ENCODE peak calls at places on chromosomes 13 and 19, in ten cellular contexts. One of them, this sample, is unnamed.

GRCh38 chr19:54458648-54459281 is 4.8 kb downstream of the LENG9 start:
- DNase-seq in stimulated activated CD8-positive, alpha-beta memory T cell treated with anti-CD3 and anti-CD28 coated beads, Interleukin-7, amount 100 ng/mL, for 1 hour: no peak
- DNase-seq in activated T-cell treated with anti-CD3 and anti-CD28 coated beads, Interleukin-2, amount 50 U/mL, for 72 hours: no peak
- DNase-seq in T-helper 17 cell: no peak
- DNase-seq in T47D: no peak
- DNase-seq in MV-4-11: no peak
- DNase-seq in AG04450: no peak
- DNase-seq in HFF-Myc: no peak
- DNase-seq in AG10803: no peak
- DNase-seq in pancreas: peak; percentile 74
- DNase-seq in this sample: no peak

GRCh38 chr13:105915451-105915850 is 620.0 kb downstream of the EFNB2 start:
- DNase-seq in MV-4-11: no peak
- DNase-seq in stimulated activated CD8-positive, alpha-beta memory T cell treated with anti-CD3 and anti-CD28 coated beads, Interleukin-7, amount 100 ng/mL, for 1 hour: no peak
- DNase-seq in AG04450: no peak
- DNase-seq in AG10803: peak; percentile 10
- DNase-seq in activated T-cell treated with anti-CD3 and anti-CD28 coated beads, Interleukin-2, amount 50 U/mL, for 72 hours: no peak
- DNase-seq in pancreas: no peak
- DNase-seq in T-helper 17 cell: no peak
- DNase-seq in HFF-Myc: no peak
- DNase-seq in T47D: no peak
- DNase-seq in this sample: no peak

GRCh38 chr13:82571653-82572052 is 1310.6 kb downstream of the SLITRK1 start:
- DNase-seq in T-helper 17 cell: no peak
- DNase-seq in AG10803: no peak
- DNase-seq in AG04450: no peak
- DNase-seq in HFF-Myc: no peak
- DNase-seq in T47D: no peak
- DNase-seq in MV-4-11: peak; percentile 23
- DNase-seq in pancreas: no peak
- DNase-seq in activated T-cell treated with anti-CD3 and anti-CD28 coated beads, Interleukin-2, amount 50 U/mL, for 72 hours: no peak
- DNase-seq in stimulated activated CD8-positive, alpha-beta memory T cell treated with anti-CD3 and anti-CD28 coated beads, Interleukin-7, amount 100 ng/mL, for 1 hour: no peak
- DNase-seq in this sample: no peak

GRCh38 chr19:44796701-44797115 is 12.2 kb upstream of the BCAM start:
- DNase-seq in HFF-Myc: no peak
- DNase-seq in MV-4-11: no peak
- DNase-seq in AG04450: no peak
- DNase-seq in pancreas: no peak
- DNase-seq in AG10803: no peak
- DNase-seq in activated T-cell treated with anti-CD3 and anti-CD28 coated beads, Interleukin-2, amount 50 U/mL, for 72 hours: no peak
- DNase-seq in T-helper 17 cell: no peak
- DNase-seq in T47D: peak; percentile 87
- DNase-seq in stimulated activated CD8-positive, alpha-beta memory T cell treated with anti-CD3 and anti-CD28 coated beads, Interleukin-7, amount 100 ng/mL, for 1 hour: no peak
- DNase-seq in this sample: no peak

GRCh38 chr13:30572859-30573275 is 44.9 kb upstream of the USPL1 start:
- DNase-seq in activated T-cell treated with anti-CD3 and anti-CD28 coated beads, Interleukin-2, amount 50 U/mL, for 72 hours: no peak
- DNase-seq in pancreas: no peak
- DNase-seq in HFF-Myc: no peak
- DNase-seq in T-helper 17 cell: no peak
- DNase-seq in stimulated activated CD8-positive, alpha-beta memory T cell treated with anti-CD3 and anti-CD28 coated beads, Interleukin-7, amount 100 ng/mL, for 1 hour: no peak
- DNase-seq in T47D: peak; percentile 63
- DNase-seq in MV-4-11: peak; percentile 5
- DNase-seq in AG04450: no peak
- DNase-seq in AG10803: peak; percentile 54
- DNase-seq in this sample: no peak

GRCh38 chr13:94329754-94330551 is 149.5 kb downstream of the DCT start:
- DNase-seq in MV-4-11: no peak
- DNase-seq in pancreas: no peak
- DNase-seq in activated T-cell treated with anti-CD3 and anti-CD28 coated beads, Interleukin-2, amount 50 U/mL, for 72 hours: no peak
- DNase-seq in AG10803: peak; percentile 89
- DNase-seq in stimulated activated CD8-positive, alpha-beta memory T cell treated with anti-CD3 and anti-CD28 coated beads, Interleukin-7, amount 100 ng/mL, for 1 hour: no peak
- DNase-seq in T-helper 17 cell: no peak
- DNase-seq in AG04450: peak; percentile 70
- DNase-seq in T47D: no peak
- DNase-seq in HFF-Myc: peak; percentile 77
- DNase-seq in this sample: no peak

GRCh38 chr13:101795460-101795859 is 343.0 kb downstream of the ITGBL1 start:
- DNase-seq in AG04450: no peak
- DNase-seq in stimulated activated CD8-positive, alpha-beta memory T cell treated with anti-CD3 and anti-CD28 coated beads, Interleukin-7, amount 100 ng/mL, for 1 hour: no peak
- DNase-seq in T47D: no peak
- DNase-seq in HFF-Myc: no peak
- DNase-seq in MV-4-11: no peak
- DNase-seq in pancreas: no peak
- DNase-seq in activated T-cell treated with anti-CD3 and anti-CD28 coated beads, Interleukin-2, amount 50 U/mL, for 72 hours: no peak
- DNase-seq in AG10803: no peak
- DNase-seq in T-helper 17 cell: no peak
- DNase-seq in this sample: no peak

GRCh38 chr13:105196052-105196451 is 1339.4 kb downstream of the EFNB2 start:
- DNase-seq in HFF-Myc: no peak
- DNase-seq in AG04450: no peak
- DNase-seq in T47D: peak; percentile 95
- DNase-seq in MV-4-11: no peak
- DNase-seq in stimulated activated CD8-positive, alpha-beta memory T cell treated with anti-CD3 and anti-CD28 coated beads, Interleukin-7, amount 100 ng/mL, for 1 hour: no peak
- DNase-seq in pancreas: no peak
- DNase-seq in activated T-cell treated with anti-CD3 and anti-CD28 coated beads, Interleukin-2, amount 50 U/mL, for 72 hours: no peak
- DNase-seq in T-helper 17 cell: no peak
- DNase-seq in AG10803: peak; percentile 54
- DNase-seq in this sample: no peak

GRCh38 chr19:38665219-38665931 is 17.9 kb downstream of the ACTN4 start:
- DNase-seq in MV-4-11: no peak
- DNase-seq in T47D: no peak
- DNase-seq in stimulated activated CD8-positive, alpha-beta memory T cell treated with anti-CD3 and anti-CD28 coated beads, Interleukin-7, amount 100 ng/mL, for 1 hour: no peak
- DNase-seq in AG10803: no peak
- DNase-seq in AG04450: no peak
- DNase-seq in pancreas: no peak
- DNase-seq in HFF-Myc: no peak
- DNase-seq in T-helper 17 cell: no peak
- DNase-seq in activated T-cell treated with anti-CD3 and anti-CD28 coated beads, Interleukin-2, amount 50 U/mL, for 72 hours: no peak
- DNase-seq in this sample: no peak

GRCh38 chr19:7083076-7083956 is 13.8 kb downstream of the ZNF557 start:
- DNase-seq in AG10803: peak; percentile 28
- DNase-seq in T47D: peak; percentile 33
- DNase-seq in MV-4-11: peak; percentile 35
- DNase-seq in activated T-cell treated with anti-CD3 and anti-CD28 coated beads, Interleukin-2, amount 50 U/mL, for 72 hours: no peak
- DNase-seq in HFF-Myc: no peak
- DNase-seq in AG04450: no peak
- DNase-seq in pancreas: no peak
- DNase-seq in T-helper 17 cell: no peak
- DNase-seq in stimulated activated CD8-positive, alpha-beta memory T cell treated with anti-CD3 and anti-CD28 coated beads, Interleukin-7, amount 100 ng/mL, for 1 hour: no peak
- DNase-seq in this sample: no peak

GRCh38 chr13:59750860-59751259 is 412.9 kb downstream of the DIAPH3 start:
- DNase-seq in stimulated activated CD8-positive, alpha-beta memory T cell treated with anti-CD3 and anti-CD28 coated beads, Interleukin-7, amount 100 ng/mL, for 1 hour: no peak
- DNase-seq in AG04450: peak; percentile 13
- DNase-seq in T47D: peak; percentile 42
- DNase-seq in pancreas: no peak
- DNase-seq in MV-4-11: no peak
- DNase-seq in AG10803: peak; percentile 89
- DNase-seq in HFF-Myc: peak; percentile 49
- DNase-seq in activated T-cell treated with anti-CD3 and anti-CD28 coated beads, Interleukin-2, amount 50 U/mL, for 72 hours: no peak
- DNase-seq in T-helper 17 cell: no peak
- DNase-seq in this sample: no peak

GRCh38 chr13:25570185-25570584 is 198.4 kb downstream of the ATP8A2 start:
- DNase-seq in AG04450: no peak
- DNase-seq in T47D: no peak
- DNase-seq in MV-4-11: no peak
- DNase-seq in activated T-cell treated with anti-CD3 and anti-CD28 coated beads, Interleukin-2, amount 50 U/mL, for 72 hours: no peak
- DNase-seq in HFF-Myc: no peak
- DNase-seq in pancreas: no peak
- DNase-seq in stimulated activated CD8-positive, alpha-beta memory T cell treated with anti-CD3 and anti-CD28 coated beads, Interleukin-7, amount 100 ng/mL, for 1 hour: no peak
- DNase-seq in AG10803: no peak
- DNase-seq in T-helper 17 cell: no peak
- DNase-seq in this sample: no peak

GRCh38 chr13:84607614-84608013 is 725.3 kb upstream of the SLITRK1 start:
- DNase-seq in AG10803: peak; percentile 67
- DNase-seq in AG04450: peak; percentile 50
- DNase-seq in HFF-Myc: peak; percentile 1
- DNase-seq in stimulated activated CD8-positive, alpha-beta memory T cell treated with anti-CD3 and anti-CD28 coated beads, Interleukin-7, amount 100 ng/mL, for 1 hour: no peak
- DNase-seq in T-helper 17 cell: no peak
- DNase-seq in MV-4-11: no peak
- DNase-seq in T47D: peak; percentile 7
- DNase-seq in activated T-cell treated with anti-CD3 and anti-CD28 coated beads, Interleukin-2, amount 50 U/mL, for 72 hours: no peak
- DNase-seq in pancreas: no peak
- DNase-seq in this sample: no peak

GRCh38 chr13:110149036-110149435 is 157.9 kb downstream of the COL4A1 start:
- DNase-seq in MV-4-11: no peak
- DNase-seq in T-helper 17 cell: no peak
- DNase-seq in AG10803: no peak
- DNase-seq in pancreas: no peak
- DNase-seq in stimulated activated CD8-positive, alpha-beta memory T cell treated with anti-CD3 and anti-CD28 coated beads, Interleukin-7, amount 100 ng/mL, for 1 hour: no peak
- DNase-seq in T47D: no peak
- DNase-seq in AG04450: no peak
- DNase-seq in HFF-Myc: no peak
- DNase-seq in activated T-cell treated with anti-CD3 and anti-CD28 coated beads, Interleukin-2, amount 50 U/mL, for 72 hours: no peak
- DNase-seq in this sample: no peak

GRCh38 chr19:53982611-53983010 is 8.8 kb upstream of the CACNG6 start:
- DNase-seq in T-helper 17 cell: no peak
- DNase-seq in MV-4-11: no peak
- DNase-seq in AG04450: no peak
- DNase-seq in stimulated activated CD8-positive, alpha-beta memory T cell treated with anti-CD3 and anti-CD28 coated beads, Interleukin-7, amount 100 ng/mL, for 1 hour: no peak
- DNase-seq in activated T-cell treated with anti-CD3 and anti-CD28 coated beads, Interleukin-2, amount 50 U/mL, for 72 hours: peak; percentile 7
- DNase-seq in HFF-Myc: no peak
- DNase-seq in pancreas: peak; percentile 46
- DNase-seq in AG10803: no peak
- DNase-seq in T47D: peak; percentile 83
- DNase-seq in this sample: no peak

GRCh38 chr13:35789335-35790166 is 313.1 kb upstream of the MAB21L1 start:
- DNase-seq in T47D: peak; percentile 45
- DNase-seq in activated T-cell treated with anti-CD3 and anti-CD28 coated beads, Interleukin-2, amount 50 U/mL, for 72 hours: no peak
- DNase-seq in AG04450: no peak
- DNase-seq in pancreas: no peak
- DNase-seq in T-helper 17 cell: no peak
- DNase-seq in HFF-Myc: peak; percentile 31
- DNase-seq in AG10803: peak; percentile 70
- DNase-seq in MV-4-11: peak; percentile 6
- DNase-seq in stimulated activated CD8-positive, alpha-beta memory T cell treated with anti-CD3 and anti-CD28 coated beads, Interleukin-7, amount 100 ng/mL, for 1 hour: no peak
- DNase-seq in this sample: no peak

GRCh38 chr13:20474515-20474914 is 51.1 kb downstream of the CRYL1 start:
- DNase-seq in T-helper 17 cell: no peak
- DNase-seq in HFF-Myc: no peak
- DNase-seq in AG10803: no peak
- DNase-seq in stimulated activated CD8-positive, alpha-beta memory T cell treated with anti-CD3 and anti-CD28 coated beads, Interleukin-7, amount 100 ng/mL, for 1 hour: no peak
- DNase-seq in MV-4-11: no peak
- DNase-seq in AG04450: no peak
- DNase-seq in T47D: no peak
- DNase-seq in pancreas: no peak
- DNase-seq in activated T-cell treated with anti-CD3 and anti-CD28 coated beads, Interleukin-2, amount 50 U/mL, for 72 hours: no peak
- DNase-seq in this sample: no peak

GRCh38 chr13:98253526-98253925 is 76.5 kb upstream of the RNF113B start:
- DNase-seq in stimulated activated CD8-positive, alpha-beta memory T cell treated with anti-CD3 and anti-CD28 coated beads, Interleukin-7, amount 100 ng/mL, for 1 hour: no peak
- DNase-seq in T-helper 17 cell: no peak
- DNase-seq in activated T-cell treated with anti-CD3 and anti-CD28 coated beads, Interleukin-2, amount 50 U/mL, for 72 hours: no peak
- DNase-seq in T47D: no peak
- DNase-seq in HFF-Myc: peak; percentile 85
- DNase-seq in MV-4-11: peak; percentile 58
- DNase-seq in AG10803: peak; percentile 71
- DNase-seq in AG04450: no peak
- DNase-seq in pancreas: no peak
- DNase-seq in this sample: no peak

GRCh38 chr19:40721936-40722661 is 5.2 kb downstream of the ITPKC start:
- DNase-seq in AG10803: no peak
- DNase-seq in activated T-cell treated with anti-CD3 and anti-CD28 coated beads, Interleukin-2, amount 50 U/mL, for 72 hours: no peak
- DNase-seq in stimulated activated CD8-positive, alpha-beta memory T cell treated with anti-CD3 and anti-CD28 coated beads, Interleukin-7, amount 100 ng/mL, for 1 hour: no peak
- DNase-seq in MV-4-11: no peak
- DNase-seq in T47D: no peak
- DNase-seq in T-helper 17 cell: no peak
- DNase-seq in HFF-Myc: no peak
- DNase-seq in AG04450: no peak
- DNase-seq in pancreas: no peak
- DNase-seq in this sample: no peak

GRCh38 chr13:90232291-90232690 is 1115.2 kb upstream of the MIR17HG start:
- DNase-seq in AG04450: no peak
- DNase-seq in MV-4-11: no peak
- DNase-seq in HFF-Myc: no peak
- DNase-seq in pancreas: no peak
- DNase-seq in AG10803: no peak
- DNase-seq in T-helper 17 cell: no peak
- DNase-seq in stimulated activated CD8-positive, alpha-beta memory T cell treated with anti-CD3 and anti-CD28 coated beads, Interleukin-7, amount 100 ng/mL, for 1 hour: no peak
- DNase-seq in T47D: no peak
- DNase-seq in activated T-cell treated with anti-CD3 and anti-CD28 coated beads, Interleukin-2, amount 50 U/mL, for 72 hours: no peak
- DNase-seq in this sample: no peak

GRCh38 chr13:30193279-30194234 is 113.8 kb downstream of the KATNAL1 start:
- DNase-seq in T-helper 17 cell: no peak
- DNase-seq in AG04450: no peak
- DNase-seq in HFF-Myc: no peak
- DNase-seq in T47D: no peak
- DNase-seq in pancreas: no peak
- DNase-seq in MV-4-11: no peak
- DNase-seq in AG10803: no peak
- DNase-seq in stimulated activated CD8-positive, alpha-beta memory T cell treated with anti-CD3 and anti-CD28 coated beads, Interleukin-7, amount 100 ng/mL, for 1 hour: no peak
- DNase-seq in activated T-cell treated with anti-CD3 and anti-CD28 coated beads, Interleukin-2, amount 50 U/mL, for 72 hours: no peak
- DNase-seq in this sample: no peak

GRCh38 chr13:110575322-110576069 is 14.0 kb upstream of the RAB20 start:
- DNase-seq in AG10803: peak; percentile 36
- DNase-seq in AG04450: no peak
- DNase-seq in HFF-Myc: no peak
- DNase-seq in pancreas: no peak
- DNase-seq in MV-4-11: peak; percentile 90
- DNase-seq in stimulated activated CD8-positive, alpha-beta memory T cell treated with anti-CD3 and anti-CD28 coated beads, Interleukin-7, amount 100 ng/mL, for 1 hour: no peak
- DNase-seq in T47D: no peak
- DNase-seq in T-helper 17 cell: no peak
- DNase-seq in activated T-cell treated with anti-CD3 and anti-CD28 coated beads, Interleukin-2, amount 50 U/mL, for 72 hours: peak; percentile 14
- DNase-seq in this sample: no peak

GRCh38 chr19:14031719-14032480 is at the start of gene IL27RA:
- DNase-seq in HFF-Myc: no peak
- DNase-seq in activated T-cell treated with anti-CD3 and anti-CD28 coated beads, Interleukin-2, amount 50 U/mL, for 72 hours: peak; percentile 82
- DNase-seq in pancreas: peak; percentile 61
- DNase-seq in T47D: peak; percentile 53
- DNase-seq in stimulated activated CD8-positive, alpha-beta memory T cell treated with anti-CD3 and anti-CD28 coated beads, Interleukin-7, amount 100 ng/mL, for 1 hour: peak; percentile 57
- DNase-seq in T-helper 17 cell: peak; percentile 77
- DNase-seq in AG10803: peak; percentile 37
- DNase-seq in AG04450: no peak
- DNase-seq in MV-4-11: peak; percentile 61
- DNase-seq in this sample: peak; percentile 83

GRCh38 chr13:103799028-103799427 is 732.8 kb upstream of the SLC10A2 start:
- DNase-seq in AG10803: no peak
- DNase-seq in AG04450: no peak
- DNase-seq in activated T-cell treated with anti-CD3 and anti-CD28 coated beads, Interleukin-2, amount 50 U/mL, for 72 hours: no peak
- DNase-seq in pancreas: no peak
- DNase-seq in T47D: peak; percentile 54
- DNase-seq in HFF-Myc: no peak
- DNase-seq in T-helper 17 cell: no peak
- DNase-seq in stimulated activated CD8-positive, alpha-beta memory T cell treated with anti-CD3 and anti-CD28 coated beads, Interleukin-7, amount 100 ng/mL, for 1 hour: no peak
- DNase-seq in MV-4-11: no peak
- DNase-seq in this sample: no peak

GRCh38 chr13:58340895-58341294 is 709.4 kb downstream of the PCDH17 start:
- DNase-seq in activated T-cell treated with anti-CD3 and anti-CD28 coated beads, Interleukin-2, amount 50 U/mL, for 72 hours: no peak
- DNase-seq in T47D: no peak
- DNase-seq in HFF-Myc: no peak
- DNase-seq in T-helper 17 cell: no peak
- DNase-seq in MV-4-11: no peak
- DNase-seq in AG04450: no peak
- DNase-seq in pancreas: no peak
- DNase-seq in stimulated activated CD8-positive, alpha-beta memory T cell treated with anti-CD3 and anti-CD28 coated beads, Interleukin-7, amount 100 ng/mL, for 1 hour: no peak
- DNase-seq in AG10803: no peak
- DNase-seq in this sample: no peak

GRCh38 chr19:54133312-54133956 is 4.1 kb upstream of the CNOT3 start:
- DNase-seq in pancreas: no peak
- DNase-seq in AG10803: peak; percentile 40
- DNase-seq in T47D: peak; percentile 100
- DNase-seq in stimulated activated CD8-positive, alpha-beta memory T cell treated with anti-CD3 and anti-CD28 coated beads, Interleukin-7, amount 100 ng/mL, for 1 hour: no peak
- DNase-seq in MV-4-11: peak; percentile 49
- DNase-seq in HFF-Myc: no peak
- DNase-seq in AG04450: peak; percentile 74
- DNase-seq in activated T-cell treated with anti-CD3 and anti-CD28 coated beads, Interleukin-2, amount 50 U/mL, for 72 hours: no peak
- DNase-seq in T-helper 17 cell: no peak
- DNase-seq in this sample: no peak

GRCh38 chr19:10420444-10421239 is at the start of gene PDE4A:
- DNase-seq in MV-4-11: peak; percentile 48
- DNase-seq in T47D: peak; percentile 42
- DNase-seq in activated T-cell treated with anti-CD3 and anti-CD28 coated beads, Interleukin-2, amount 50 U/mL, for 72 hours: peak; percentile 79
- DNase-seq in pancreas: no peak
- DNase-seq in AG04450: no peak
- DNase-seq in stimulated activated CD8-positive, alpha-beta memory T cell treated with anti-CD3 and anti-CD28 coated beads, Interleukin-7, amount 100 ng/mL, for 1 hour: no peak
- DNase-seq in T-helper 17 cell: peak; percentile 60
- DNase-seq in HFF-Myc: no peak
- DNase-seq in AG10803: no peak
- DNase-seq in this sample: peak; percentile 49

GRCh38 chr19:50705422-50706019 is 14.1 kb downstream of the SHANK1 start:
- DNase-seq in HFF-Myc: peak; percentile 43
- DNase-seq in AG10803: peak; percentile 67
- DNase-seq in MV-4-11: peak; percentile 91
- DNase-seq in AG04450: peak; percentile 30
- DNase-seq in T47D: peak; percentile 70
- DNase-seq in T-helper 17 cell: no peak
- DNase-seq in stimulated activated CD8-positive, alpha-beta memory T cell treated with anti-CD3 and anti-CD28 coated beads, Interleukin-7, amount 100 ng/mL, for 1 hour: no peak
- DNase-seq in activated T-cell treated with anti-CD3 and anti-CD28 coated beads, Interleukin-2, amount 50 U/mL, for 72 hours: peak; percentile 44
- DNase-seq in pancreas: no peak
- DNase-seq in this sample: no peak